ENCODE peak calls at places on chromosomes 6 and 20, in five cellular contexts. X is H9, G is pancreas, C is colonic mucosa, B is SK-N-SH. O is an unnamed sample.

GRCh38 chr6:87473419-87473903 is 687 bp downstream of the SLC35A1 start:
- DNase-seq in G (no peak), C (peak; percentile 68), X (no peak), B (no peak), O (peak; percentile 61)

GRCh38 chr20:36805396-36805795 is 31.8 kb upstream of the DSN1 start:
- DNase-seq in G (no peak), B (no peak), X (no peak), C (no peak), O (no peak)

GRCh38 chr20:23870461-23870860 is 9.1 kb downstream of the CST5 start:
- DNase-seq in B (no peak), C (no peak), G (no peak), X (no peak), O (no peak)

GRCh38 chr6:29230666-29231065 is 60.0 kb downstream of the OR2J2 start:
- DNase-seq in B (no peak), C (no peak), X (no peak), G (no peak), O (no peak)

GRCh38 chr6:80489911-80490635 is 383.6 kb downstream of the BCKDHB start:
- DNase-seq in G (no peak), B (no peak), C (no peak), X (no peak), O (no peak)

GRCh38 chr6:137202078-137202477 is 17.1 kb downstream of the IFNGR1 start:
- DNase-seq in B (peak; percentile 40), C (no peak), X (no peak), G (no peak), O (peak; percentile 12)

GRCh38 chr20:48339147-48339985 is 488.4 kb downstream of the PREX1 start:
- DNase-seq in C (no peak), X (no peak), B (no peak), G (no peak), O (peak; percentile 86)

GRCh38 chr20:36270744-36271638 is 34.7 kb downstream of the AAR2 start:
- DNase-seq in X (no peak), C (no peak), B (no peak), G (no peak), O (no peak)

GRCh38 chr6:71139249-71139648 is 149.4 kb upstream of the OGFRL1 start:
- DNase-seq in C (no peak), B (no peak), G (no peak), X (no peak), O (peak; percentile 48)

GRCh38 chr6:53979468-53980067 is 131.7 kb upstream of the MLIP start:
- DNase-seq in X (no peak), C (no peak), B (peak; percentile 23), G (no peak), O (peak; percentile 68)

GRCh38 chr6:85360794-85361642 is 88.9 kb upstream of the NT5E start:
- DNase-seq in G (no peak), C (no peak), B (no peak), X (no peak), O (peak; percentile 87)

GRCh38 chr6:110398778-110399177 is 16.6 kb downstream of the DDO start:
- DNase-seq in C (no peak), G (no peak), X (no peak), B (no peak), O (no peak)

GRCh38 chr6:130447374-130447773 is 81.6 kb downstream of the TMEM200A start:
- DNase-seq in C (no peak), X (no peak), G (no peak), B (no peak), O (no peak)

GRCh38 chr20:18738055-18738454 is 75.5 kb upstream of the SCP2D1 start:
- DNase-seq in C (peak; percentile 63), X (no peak), B (no peak), G (no peak), O (no peak)

GRCh38 chr6:34381086-34381485 is 11.4 kb downstream of the NUDT3 start:
- DNase-seq in C (no peak), G (no peak), B (no peak), X (no peak), O (no peak)

GRCh38 chr6:37104935-37105781 is 64.8 kb upstream of the PIM1 start:
- DNase-seq in C (no peak), B (peak; percentile 39), X (no peak), G (no peak), O (no peak)

GRCh38 chr6:17347012-17347411 is 46.4 kb upstream of the CAP2 start:
- DNase-seq in G (no peak), B (no peak), X (no peak), C (no peak), O (no peak)

GRCh38 chr20:52001999-52002666 is 189.4 kb downstream of the ZFP64 start:
- DNase-seq in X (no peak), B (peak; percentile 54), C (no peak), G (no peak), O (no peak)

GRCh38 chr6:30691208-30691872 is 556 bp upstream of the NRM start:
- DNase-seq in X (no peak), B (no peak), G (no peak), C (no peak), O (no peak)

GRCh38 chr6:159061805-159062563 is 17.2 kb upstream of the TAGAP start:
- DNase-seq in B (no peak), X (no peak), G (no peak), C (no peak), O (no peak)

GRCh38 chr6:159061146-159061545 is 16.4 kb upstream of the TAGAP start:
- DNase-seq in B (no peak), C (no peak), X (no peak), G (no peak), O (no peak)

GRCh38 chr6:159063549-159063948 is 18.8 kb upstream of the TAGAP start:
- DNase-seq in X (no peak), B (no peak), G (no peak), C (no peak), O (no peak)

GRCh38 chr6:159062564-159062945 is 17.8 kb upstream of the TAGAP start:
- DNase-seq in X (no peak), B (no peak), G (no peak), C (no peak), O (no peak)

GRCh38 chr6:159062965-159063364 is 18.2 kb upstream of the TAGAP start:
- DNase-seq in C (no peak), X (no peak), G (no peak), B (no peak), O (no peak)
- H3K27ac ChIP-seq in C (peak overlapping the region; percentile 30), X (no peak overlapping the region), G (peak overlapping the region; percentile 19), B (no peak overlapping the region), O (no peak overlapping the region)

GRCh38 chr20:38730167-38730988 is 6.1 kb downstream of the SLC32A1 start:
- DNase-seq in G (no peak), B (no peak), X (no peak), C (no peak), O (no peak)
- H3K27me3 ChIP-seq in G (peaks cover 30% of the 10 kb centered on the region), B (peaks cover 93% of the 10 kb centered on the region), X (peaks cover 52% of the 10 kb centered on the region), C (peaks cover 83% of the 10 kb centered on the region), O (peaks cover 92% of the 10 kb centered on the region)

GRCh38 chr6:56742122-56742791 is 99.6 kb upstream of the DST start:
- DNase-seq in C (no peak), B (no peak), X (no peak), G (no peak), O (no peak)
- H3K27ac ChIP-seq in C (no peak overlapping the region), B (peak overlapping the region; percentile 14), X (peak overlapping the region; percentile 49), G (no peak overlapping the region), O (no peak overlapping the region)

DNA sequence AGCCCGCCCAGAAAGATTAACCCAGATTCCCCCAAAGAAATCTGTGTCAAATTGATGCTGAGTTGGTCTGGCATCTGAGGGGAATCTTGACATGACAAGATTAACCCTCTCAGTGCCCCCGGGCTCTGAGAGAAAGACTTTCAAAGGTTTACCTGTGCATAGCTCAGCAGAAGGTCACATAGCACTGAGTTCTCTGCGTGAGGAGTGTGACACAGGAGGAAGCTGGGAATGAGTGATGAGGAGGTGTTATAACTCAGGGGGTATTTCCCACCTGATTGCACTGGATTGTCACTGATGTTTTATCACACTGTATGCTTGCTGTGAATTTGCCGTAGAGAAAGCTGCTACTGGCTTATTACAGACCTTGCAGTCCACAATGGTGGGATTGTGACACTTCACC is 601.3 kb downstream of the DHX35 start:
- DNase-seq in X (no peak), C (no peak), G (no peak), B (no peak), O (no peak)
- H3K27me3 ChIP-seq in X (no peaks in the 10 kb centered on the region), C (no peaks in the 10 kb centered on the region), G (no peaks in the 10 kb centered on the region), B (no peaks in the 10 kb centered on the region), O (no peaks in the 10 kb centered on the region)

DNA sequence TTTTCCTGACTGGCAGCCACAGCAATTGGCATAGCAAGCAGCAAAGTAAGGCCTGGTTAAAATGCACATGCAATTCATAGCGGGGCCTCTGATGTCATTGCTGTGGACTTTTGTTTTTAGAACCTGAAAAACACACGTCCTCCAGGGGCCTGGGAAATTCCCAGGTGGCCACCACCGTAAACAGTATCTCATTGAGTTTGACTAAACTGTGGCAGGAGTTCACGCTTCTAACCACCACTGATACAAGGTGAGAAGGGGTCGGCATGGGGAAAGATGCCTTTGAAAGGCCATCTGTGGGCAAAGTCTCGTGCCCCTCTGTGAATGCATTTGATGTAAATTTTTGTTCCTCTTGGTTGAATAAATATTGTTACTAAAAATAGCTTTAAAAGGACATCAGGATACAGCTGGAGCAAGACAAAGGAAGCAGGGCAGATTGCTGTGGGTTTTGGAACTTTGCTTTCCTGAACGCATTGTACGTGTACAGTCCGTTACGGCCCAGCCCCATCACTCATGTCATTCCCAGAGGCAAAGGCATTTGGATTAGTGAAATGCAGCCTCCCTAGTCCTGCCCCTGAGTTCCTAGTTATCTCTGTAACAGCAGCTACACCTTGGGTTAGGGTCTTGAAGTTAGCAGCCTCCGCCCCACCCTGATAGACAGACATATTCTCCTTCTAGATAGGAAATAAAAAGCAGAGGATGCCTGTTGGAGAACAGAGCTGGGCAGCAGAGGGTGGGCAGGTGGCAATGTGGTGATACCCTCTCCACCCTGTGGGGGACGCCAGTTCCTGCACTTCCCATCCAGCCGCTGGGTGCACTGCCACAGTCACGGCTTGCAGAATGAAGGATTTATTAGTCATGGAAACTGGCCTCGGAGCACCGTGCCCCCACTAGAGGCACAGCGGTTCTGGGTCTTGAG is 80.3 kb downstream of the ZDHHC14 start:
- DNase-seq in B (no peak), C (no peak), G (no peak), X (peak; percentile 68), O (peak; percentile 7)
- H3K27ac ChIP-seq in B (peak overlapping the region; percentile 15), C (no peak overlapping the region), G (peak overlapping the region; percentile 62), X (no peak overlapping the region), O (no peak overlapping the region)

DNA sequence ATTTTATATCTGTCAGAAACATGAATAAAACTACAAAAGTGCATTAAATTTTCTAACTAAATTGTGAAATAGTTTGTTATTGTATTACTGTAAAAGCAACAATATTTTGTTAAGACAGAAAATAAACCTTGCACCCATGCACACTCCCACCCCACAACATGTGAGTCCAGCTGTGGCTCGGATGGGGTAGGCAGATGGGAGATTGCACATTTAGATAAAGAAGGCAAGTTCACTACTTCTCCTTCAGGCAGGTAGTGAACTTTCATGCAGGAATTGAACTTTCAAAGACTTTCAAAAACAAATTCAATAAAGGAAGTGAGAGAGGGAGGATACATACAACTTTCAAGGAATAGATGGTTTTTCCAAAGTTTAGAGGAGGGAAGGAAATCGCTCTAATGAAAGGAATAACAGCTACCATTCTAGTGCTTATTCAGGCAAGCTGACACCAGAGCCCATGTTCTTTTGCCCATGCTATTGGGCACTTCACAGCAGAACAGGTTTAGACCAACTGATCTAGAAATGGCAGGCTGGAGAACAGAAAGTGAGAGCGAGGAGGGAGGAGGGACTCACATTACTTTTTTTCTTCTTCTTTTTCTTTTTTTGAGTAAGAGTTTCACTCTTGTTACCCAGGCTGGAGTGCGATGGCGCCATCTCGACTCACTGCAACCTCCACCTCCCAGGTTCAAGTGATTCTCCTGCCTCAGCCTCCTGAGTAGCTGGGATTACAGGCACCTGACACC is 28.5 kb downstream of the SF3B5 start:
- DNase-seq in G (no peak), X (no peak), C (no peak), B (no peak), O (no peak)
- H3K27me3 ChIP-seq in G (no peaks in the 10 kb centered on the region), X (peaks cover 31% of the 10 kb centered on the region), C (no peaks in the 10 kb centered on the region), B (peaks cover 35% of the 10 kb centered on the region), O (peaks cover 96% of the 10 kb centered on the region)

GRCh38 chr20:33062750-33063149 is 9.0 kb downstream of the BPIFB3 start:
- DNase-seq in C (no peak), B (no peak), X (no peak), G (no peak), O (no peak)
- H3K27ac ChIP-seq in C (no peak overlapping the region), B (no peak overlapping the region), X (no peak overlapping the region), G (no peak overlapping the region), O (no peak overlapping the region)